ENCODE peak calls at places on chromosomes 6 and 20, in seven cellular contexts. W is ovary, R is osteoblast, M is thyroid gland, F is neural progenitor cell, U is GM23248, I is AG04450. L is an unnamed sample.

GRCh38 chr6:75760320-75760719 is 11.3 kb downstream of the MYO6 start:
- DNase-seq in W (no peak), U (no peak), M (no peak), F (no peak), R (peak), I (no peak), L (no peak)

GRCh38 chr6:119325559-119326240 is 23.9 kb downstream of the MAN1A1 start:
- DNase-seq in W (no peak), I (no peak), M (no peak), R (no peak), F (no peak), U (no peak), L (no peak)

GRCh38 chr6:108712946-108713345 is 135.3 kb upstream of the ARMC2 start:
- DNase-seq in U (no peak), F (no peak), W (no peak), I (no peak), M (peak), R (no peak), L (no peak)

GRCh38 chr6:163645560-163645959 is 231.0 kb downstream of the QKI start:
- DNase-seq in W (no peak), U (no peak), I (no peak), M (no peak), R (no peak), F (no peak), L (no peak)

GRCh38 chr6:153301602-153302001 is 170.5 kb upstream of the RGS17 start:
- DNase-seq in U (no peak), M (no peak), W (no peak), I (no peak), R (no peak), F (peak), L (no peak)

GRCh38 chr6:18343741-18344140 is 43.4 kb upstream of the RNF144B start:
- DNase-seq in W (no peak), I (peak), F (no peak), M (no peak), R (peak), U (peak), L (peak)

GRCh38 chr6:105835373-105835772 is 250.8 kb upstream of the PRDM1 start:
- DNase-seq in I (no peak), R (no peak), M (peak), U (no peak), W (no peak), F (peak), L (peak)

GRCh38 chr6:11008821-11009220 is 35.3 kb downstream of the ELOVL2 start:
- DNase-seq in F (no peak), I (no peak), R (no peak), W (no peak), U (peak), M (no peak), L (peak)

GRCh38 chr6:54681987-54682386 is 164.6 kb upstream of the FAM83B start:
- DNase-seq in I (peak), U (peak), W (no peak), R (peak), F (no peak), M (no peak), L (peak)

GRCh38 chr20:7308163-7308562 is 540.7 kb downstream of the BMP2 start:
- DNase-seq in I (no peak), W (no peak), U (no peak), M (no peak), F (no peak), R (no peak), L (no peak)

GRCh38 chr20:17024513-17025105 is 202.2 kb upstream of the PCSK2 start:
- DNase-seq in R (no peak), F (peak), M (no peak), U (peak), I (peak), W (no peak), L (no peak)

GRCh38 chr6:141540207-141540606 is 592.5 kb upstream of the GJE1 start:
- DNase-seq in W (no peak), R (no peak), F (no peak), U (no peak), I (no peak), M (no peak), L (no peak)

GRCh38 chr6:14211596-14211961 is 94.0 kb downstream of the CD83 start:
- DNase-seq in F (peak), R (peak), U (peak), W (peak), I (no peak), M (no peak), L (peak)

GRCh38 chr6:131916847-131917246 is 34.3 kb downstream of the CCN2 start:
- DNase-seq in U (no peak), W (no peak), I (no peak), M (no peak), R (no peak), F (no peak), L (no peak)

GRCh38 chr20:46990017-46990810 is 95.6 kb downstream of the EYA2 start:
- DNase-seq in M (peak), R (no peak), I (no peak), U (peak), F (peak), W (no peak), L (no peak)

GRCh38 chr6:22613695-22614094 is 44.3 kb downstream of the HDGFL1 start:
- DNase-seq in M (no peak), W (no peak), I (peak), R (no peak), F (no peak), U (peak), L (peak)

GRCh38 chr6:114747995-114748625 is 405.3 kb upstream of the HS3ST5 start:
- DNase-seq in M (peak), R (peak), U (peak), F (peak), W (no peak), I (peak), L (peak)

GRCh38 chr20:38751360-38751976 is 3.2 kb downstream of the ACTR5 start:
- DNase-seq in I (no peak), F (peak), R (no peak), W (no peak), M (no peak), U (peak), L (peak)

GRCh38 chr6:82511546-82511945 is 147.9 kb downstream of the TPBG start:
- DNase-seq in W (no peak), R (no peak), I (no peak), U (no peak), M (no peak), F (no peak), L (no peak)

GRCh38 chr6:148533309-148534107 is 190.9 kb downstream of the SASH1 start:
- DNase-seq in I (no peak), W (no peak), R (no peak), U (no peak), F (no peak), M (no peak), L (no peak)

GRCh38 chr6:109397020-109397419 is 14.8 kb upstream of the CD164 start:
- DNase-seq in I (no peak), W (no peak), U (peak), F (no peak), M (no peak), R (peak), L (peak)

GRCh38 chr20:60316759-60317158 is 358.5 kb downstream of the CDH26 start:
- DNase-seq in I (no peak), M (no peak), F (no peak), W (no peak), U (no peak), R (no peak), L (no peak)

GRCh38 chr6:4358414-4359107 is 223.2 kb upstream of the ECI2 start:
- DNase-seq in F (peak), W (peak), U (peak), R (peak), I (peak), M (peak), L (peak)

GRCh38 chr20:1825492-1825891 is 69.7 kb upstream of the SIRPA start:
- DNase-seq in R (no peak), I (no peak), M (no peak), F (no peak), W (no peak), U (peak), L (peak)

GRCh38 chr6:101000334-101000733 is 119.2 kb upstream of the ASCC3 start:
- DNase-seq in W (no peak), R (no peak), F (no peak), U (no peak), M (no peak), I (no peak), L (peak)

GRCh38 chr6:126983779-126984178 is 134.7 kb upstream of the RSPO3 start:
- DNase-seq in U (no peak), W (no peak), R (no peak), I (no peak), F (no peak), M (no peak), L (no peak)

GRCh38 chr6:113351183-113351834 is 505.8 kb upstream of the MARCKS start:
- DNase-seq in U (peak), W (no peak), R (no peak), F (no peak), I (peak), M (no peak), L (peak)

GRCh38 chr20:17626217-17627007 is 55.6 kb downstream of the RRBP1 start:
- DNase-seq in F (no peak), W (peak), U (no peak), M (no peak), R (peak), I (no peak), L (no peak)

GRCh38 chr6:119915971-119916370 is 566.4 kb upstream of the MAN1A1 start:
- DNase-seq in U (no peak), I (no peak), F (no peak), M (no peak), R (no peak), W (no peak), L (no peak)

GRCh38 chr6:8462169-8462568 is 26.8 kb upstream of the SLC35B3 start:
- DNase-seq in F (no peak), U (no peak), R (no peak), W (no peak), I (no peak), M (no peak), L (no peak)

GRCh38 chr6:3247255-3248146 is 11.2 kb upstream of the PSMG4 start:
- DNase-seq in U (peak), R (peak), W (peak), F (peak), M (peak), I (peak), L (peak)

GRCh38 chr20:40442181-40442963 is 246.7 kb downstream of the MAFB start:
- DNase-seq in R (peak), M (peak), U (peak), F (peak), W (no peak), I (no peak), L (no peak)

GRCh38 chr6:14841901-14842421 is 403.9 kb upstream of the JARID2 start:
- DNase-seq in R (peak), M (no peak), F (no peak), U (peak), I (peak), W (no peak), L (peak)

GRCh38 chr6:136959471-136959891 is 37.4 kb downstream of the SLC35D3 start:
- DNase-seq in R (no peak), W (no peak), U (no peak), F (peak), M (peak), I (no peak), L (no peak)

GRCh38 chr6:39330476-39330875 is 8.0 kb upstream of the KCNK16 start:
- DNase-seq in U (no peak), R (peak), M (peak), F (no peak), W (no peak), I (no peak), L (no peak)

GRCh38 chr20:17878912-17879602 is 89.5 kb downstream of the SNX5 start:
- DNase-seq in F (no peak), I (no peak), U (no peak), M (no peak), W (no peak), R (peak), L (no peak)

GRCh38 chr20:3106658-3107463 is 22.3 kb upstream of the AVP start:
- DNase-seq in F (peak), W (no peak), R (no peak), U (no peak), I (no peak), M (no peak), L (no peak)

GRCh38 chr20:50607850-50608749 is 83.2 kb downstream of the RIPOR3 start:
- DNase-seq in U (no peak), M (no peak), R (peak), W (no peak), F (no peak), I (no peak), L (no peak)

GRCh38 chr6:35417979-35418661 is 34.0 kb upstream of the FANCE start:
- DNase-seq in F (no peak), U (no peak), M (no peak), R (no peak), W (no peak), I (no peak), L (no peak)

DNA sequence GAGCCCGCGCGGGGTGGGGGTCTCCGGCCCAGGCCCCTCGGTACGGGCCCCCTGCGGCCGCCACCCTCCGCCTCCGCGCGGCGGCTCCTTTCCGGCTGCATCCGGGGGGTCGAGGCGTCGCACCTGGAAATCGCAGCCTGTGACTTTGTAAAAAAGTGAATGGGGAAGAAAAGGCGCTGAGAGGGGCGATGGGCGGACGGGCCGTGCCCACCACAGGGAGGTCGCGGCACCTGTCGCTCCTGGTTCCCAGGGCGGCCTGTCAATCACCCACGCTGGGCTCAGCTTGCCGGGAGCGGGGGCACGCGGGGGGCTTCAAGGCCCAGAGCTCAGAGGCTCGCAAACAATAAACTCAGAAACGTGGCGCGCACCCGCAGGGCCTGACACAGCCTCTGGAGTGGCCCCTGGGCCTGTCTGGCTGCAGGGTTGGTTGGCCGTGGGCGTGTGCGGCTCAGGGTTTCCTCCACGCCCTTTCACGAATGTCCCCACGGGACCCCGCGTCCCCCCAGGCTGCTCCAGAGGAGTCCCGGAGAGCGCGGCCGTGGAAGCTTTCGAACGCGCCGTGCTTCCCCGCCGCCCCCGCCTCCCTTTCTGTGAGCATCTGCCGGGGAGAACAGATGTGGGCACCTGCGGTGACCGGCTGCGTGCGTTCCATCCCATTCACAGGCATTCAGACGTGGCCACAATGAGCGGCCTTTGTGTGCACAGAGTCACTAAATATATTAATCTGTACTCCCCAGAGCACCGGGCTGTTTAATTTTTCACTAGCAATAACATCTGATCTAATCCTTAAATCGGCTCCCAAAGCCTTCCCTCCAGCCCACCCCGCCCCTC is 6.1 kb upstream of the DLL1 start:
- DNase-seq in F (peak), U (no peak), W (peak), I (no peak), R (peak), M (no peak), L (no peak)
- H3K4me3 ChIP-seq in F (peak), U (no peak), W (no peak), I (no peak), R (no peak), M (peak), L (no peak)

DNA sequence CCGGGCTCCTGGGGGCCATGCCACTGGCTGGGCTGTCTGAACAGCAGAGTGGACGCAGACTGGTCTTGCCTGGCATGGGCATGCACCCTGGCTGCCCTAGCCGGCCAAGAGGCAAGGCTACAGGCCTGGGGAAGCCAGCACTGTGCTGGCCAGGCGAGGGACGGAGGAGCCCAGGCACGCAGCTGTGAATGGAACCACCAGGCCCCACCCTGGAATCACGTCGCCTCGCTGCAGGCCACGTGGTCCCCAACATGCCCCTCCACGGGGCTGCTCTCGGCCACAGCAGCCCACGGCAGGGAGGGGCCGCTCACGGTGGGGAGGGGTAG is 4.0 kb downstream of the UCKL1 start:
- DNase-seq in U (no peak), R (no peak), I (no peak), W (peak), F (no peak), M (no peak), L (no peak)
- H3K4me3 ChIP-seq in U (no peak), R (no peak), I (no peak), W (no peak), F (no peak), M (no peak), L (no peak)

DNA sequence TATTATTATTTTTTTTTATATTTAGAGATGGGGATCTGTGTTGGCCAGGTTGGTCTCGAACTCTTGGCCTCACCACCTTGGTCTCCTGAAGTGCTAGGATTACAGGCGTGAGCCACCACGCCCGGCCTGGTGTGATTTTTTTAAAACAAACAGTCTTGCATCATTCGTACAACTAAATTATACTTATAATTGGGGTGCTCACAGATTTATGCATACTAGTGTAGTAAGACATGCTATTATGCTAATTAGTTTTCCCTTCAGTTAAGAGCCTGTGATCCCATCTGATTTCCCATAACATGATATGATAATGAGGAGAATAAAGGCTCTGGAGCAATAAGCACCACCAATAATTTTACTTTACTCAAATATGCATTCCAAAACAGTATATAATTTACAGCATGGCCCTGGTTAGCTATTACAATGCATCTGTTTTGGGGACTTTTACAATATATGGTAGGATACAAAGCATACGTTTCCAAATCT is 1.9 kb downstream of the NUDT3 start:
- DNase-seq in F (no peak), R (no peak), U (peak), M (no peak), W (no peak), I (no peak), L (no peak)
- H3K4me3 ChIP-seq in F (peak), R (peak), U (peak), M (peak), W (no peak), I (peak), L (peak)

DNA sequence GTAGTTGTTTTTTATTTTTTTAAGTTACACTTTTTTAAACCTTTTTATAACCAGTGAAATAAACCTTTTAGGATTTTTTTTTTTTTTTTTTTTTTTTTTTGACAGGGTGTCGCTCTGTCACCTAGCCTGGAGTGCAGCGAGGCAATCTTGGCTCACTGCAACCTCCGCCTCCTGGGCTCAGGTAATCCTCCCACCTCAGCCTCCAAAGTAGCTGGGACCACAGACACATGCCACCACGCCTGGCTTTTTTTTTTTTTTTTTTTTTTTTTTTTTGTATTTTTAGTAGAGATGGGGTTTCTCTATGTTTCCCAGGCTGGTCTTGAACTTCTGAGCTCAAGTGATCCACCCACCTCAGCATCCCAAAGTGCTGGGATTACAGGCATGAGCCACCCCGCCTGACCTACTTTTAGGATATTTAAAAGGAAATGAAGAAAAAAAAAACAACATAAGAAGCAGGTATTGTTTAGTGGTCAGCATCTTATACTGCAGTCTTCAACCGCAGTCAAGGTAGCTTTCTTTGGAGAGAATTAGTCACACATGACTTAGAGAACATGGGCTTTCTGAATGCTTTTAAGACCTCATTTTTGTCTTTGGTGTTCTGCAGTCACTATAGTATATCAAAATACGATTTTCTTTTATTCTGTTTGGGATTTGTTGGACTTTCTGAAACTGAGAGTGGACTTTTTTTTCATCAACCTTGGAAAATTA is 1.6 kb downstream of the POLR1H start:
- DNase-seq in M (no peak), F (no peak), I (no peak), R (no peak), W (no peak), U (no peak), L (no peak)
- H3K4me3 ChIP-seq in M (no peak), F (peak), I (no peak), R (peak), W (no peak), U (peak), L (no peak)

GRCh38 chr6:27230758-27231111 is 16.8 kb upstream of the PRSS16 start:
- DNase-seq in R (no peak), U (no peak), F (no peak), M (no peak), W (no peak), I (no peak), L (no peak)
- H3K4me3 ChIP-seq in R (peak), U (no peak), F (peak), M (no peak), W (no peak), I (no peak), L (no peak)